ENCODE peak calls at places on chromosomes 4 and X, in nine cellular contexts. S is HL-60, X is endothelial cell, L is neural crest cell, T is A673, R is MM.1S, F is left ventricle myocardium inferior, K is fibroblast of the aortic adventitia, U is A549. Z is an unnamed sample.
A peak's percentile ranks its signal among the peaks of the same experiment; 100 is the strongest.

GRCh38 chr4:179372746-179373145 is 1930.5 kb upstream of the AGA start:
- DNase-seq in S (peak; percentile 37), X (no peak), L (no peak), T (no peak), R (no peak), F (no peak), K (no peak), U (no peak), Z (no peak)

GRCh38 chrX:69152398-69152797 is 12.9 kb downstream of the PJA1 start:
- DNase-seq in S (peak; percentile 40), X (no peak), L (no peak), T (peak; percentile 75), R (no peak), F (no peak), K (no peak), U (peak; percentile 33), Z (no peak)

GRCh38 chrX:151153086-151153485 is 23.3 kb upstream of the GPR50 start:
- DNase-seq in S (no peak), X (peak; percentile 5), L (peak; percentile 15), T (peak; percentile 8), R (no peak), F (no peak), K (peak; percentile 29), U (peak; percentile 25), Z (no peak)

GRCh38 chr4:177051473-177052060 is 258.1 kb upstream of the NEIL3 start:
- DNase-seq in S (peak; percentile 42), X (peak; percentile 38), L (peak; percentile 9), T (peak; percentile 62), R (peak; percentile 69), F (no peak), K (peak; percentile 23), U (peak; percentile 37), Z (peak; percentile 35)

GRCh38 chrX:153828723-153829548 is 1.4 kb downstream of the PDZD4 start:
- DNase-seq in S (no peak), X (no peak), L (no peak), T (no peak), R (no peak), F (no peak), K (no peak), U (peak; percentile 36), Z (peak; percentile 19)

GRCh38 chr4:150874386-150875226 is 140.5 kb downstream of the LRBA start:
- DNase-seq in S (no peak), X (no peak), L (no peak), T (no peak), R (no peak), F (peak; percentile 63), K (peak; percentile 46), U (no peak), Z (no peak)

GRCh38 chr4:47224361-47224760 is 193.0 kb downstream of the GABRB1 start:
- DNase-seq in S (no peak), X (no peak), L (no peak), T (no peak), R (no peak), F (no peak), K (no peak), U (no peak), Z (no peak)

GRCh38 chr4:163448541-163449203 is 24.9 kb downstream of the TKTL2 start:
- DNase-seq in S (no peak), X (no peak), L (no peak), T (peak; percentile 27), R (no peak), F (no peak), K (no peak), U (no peak), Z (no peak)

GRCh38 chrX:38225093-38225492 is 4.4 kb upstream of the SRPX start:
- DNase-seq in S (no peak), X (no peak), L (no peak), T (no peak), R (no peak), F (no peak), K (no peak), U (peak; percentile 15), Z (no peak)

GRCh38 chrX:68920541-68920940 is 91.7 kb downstream of the EFNB1 start:
- DNase-seq in S (no peak), X (no peak), L (no peak), T (no peak), R (no peak), F (no peak), K (peak; percentile 47), U (no peak), Z (no peak)

GRCh38 chrX:134502686-134503085 is 42.7 kb downstream of the HPRT1 start:
- DNase-seq in S (no peak), X (no peak), L (no peak), T (no peak), R (no peak), F (no peak), K (peak; percentile 3), U (no peak), Z (no peak)

GRCh38 chr4:158903472-158904043 is 134.7 kb downstream of the FNIP2 start:
- DNase-seq in S (no peak), X (no peak), L (no peak), T (no peak), R (no peak), F (no peak), K (no peak), U (no peak), Z (no peak)

GRCh38 chr4:42618018-42618417 is 38.9 kb downstream of the ATP8A1 start:
- DNase-seq in S (no peak), X (no peak), L (no peak), T (no peak), R (no peak), F (no peak), K (no peak), U (no peak), Z (no peak)

GRCh38 chr4:111807556-111807955 is 337.7 kb upstream of the FAM241A start:
- DNase-seq in S (no peak), X (no peak), L (no peak), T (no peak), R (no peak), F (no peak), K (no peak), U (no peak), Z (no peak)

GRCh38 chr4:74970577-74970976 is 37.7 kb downstream of the PARM1 start:
- DNase-seq in S (no peak), X (no peak), L (no peak), T (no peak), R (no peak), F (no peak), K (no peak), U (no peak), Z (no peak)

GRCh38 chr4:26344901-26345300 is 24.1 kb downstream of the RBPJ start:
- DNase-seq in S (no peak), X (no peak), L (no peak), T (no peak), R (no peak), F (no peak), K (no peak), U (no peak), Z (no peak)
- TF ChIP-seq CTCF in S (no peak), X (no peak), L (no peak), T (no peak), R (no peak), F (no peak), K (no peak), U (no peak), Z (no peak)

GRCh38 chr4:156981262-156981661 is 9.7 kb upstream of the PDGFC start:
- DNase-seq in S (no peak), X (no peak), L (no peak), T (peak; percentile 81), R (no peak), F (no peak), K (no peak), U (no peak), Z (no peak)

GRCh38 chr4:156977435-156978160 is 6.0 kb upstream of the PDGFC start:
- DNase-seq in S (no peak), X (no peak), L (no peak), T (no peak), R (no peak), F (no peak), K (peak; percentile 77), U (no peak), Z (no peak)

DNA sequence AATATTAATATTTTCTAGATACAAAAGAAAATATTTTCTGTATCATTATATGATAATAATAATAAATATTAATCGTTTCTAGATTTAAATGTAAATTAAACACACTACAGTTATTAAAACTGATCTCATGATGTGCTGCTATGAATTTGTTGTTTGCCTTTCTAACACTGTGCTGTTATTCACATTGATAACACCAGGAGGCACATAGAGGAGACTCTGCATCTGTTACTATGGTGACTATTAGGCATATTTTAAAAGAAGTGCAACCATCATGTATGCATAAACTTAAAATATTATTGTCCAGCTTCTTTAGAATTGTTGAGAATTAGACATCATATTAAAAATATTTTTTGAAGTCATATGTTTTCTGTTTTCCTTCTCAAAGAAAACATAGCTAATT is 11.8 kb upstream of the PDGFC start:
- DNase-seq in S (no peak), X (no peak), L (no peak), T (peak; percentile 55), R (peak; percentile 9), F (no peak), K (peak; percentile 50), U (peak; percentile 16), Z (no peak)
- TF ChIP-seq CTCF in S (no peak), X (peak; percentile 51), L (peak; percentile 57), T (peak; percentile 57), R (peak; percentile 12), F (peak; percentile 41), K (peak; percentile 73), U (no peak), Z (no peak)

DNA sequence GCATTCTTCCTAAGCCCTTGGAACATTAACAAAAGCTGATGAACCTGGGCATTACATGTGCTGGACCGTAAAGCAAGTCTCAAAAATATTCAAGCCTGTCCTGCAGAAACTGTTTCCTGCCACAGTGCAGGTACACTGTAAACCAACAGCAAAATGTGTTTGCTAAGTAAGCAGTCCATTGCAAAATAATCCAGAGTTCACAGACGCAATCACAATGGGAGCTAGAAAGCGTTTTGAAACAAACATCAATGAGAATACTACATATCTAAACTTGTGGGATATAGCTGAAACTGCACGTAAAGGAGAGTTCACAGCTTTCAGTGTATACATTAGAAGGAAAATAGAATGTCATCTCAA is 61.6 kb downstream of the RGS12 start:
- DNase-seq in S (no peak), X (no peak), L (no peak), T (no peak), R (no peak), F (no peak), K (no peak), U (no peak), Z (no peak)
- TF ChIP-seq CTCF in S (no peak), X (no peak), L (no peak), T (no peak), R (no peak), F (no peak), K (no peak), U (no peak), Z (no peak)

DNA sequence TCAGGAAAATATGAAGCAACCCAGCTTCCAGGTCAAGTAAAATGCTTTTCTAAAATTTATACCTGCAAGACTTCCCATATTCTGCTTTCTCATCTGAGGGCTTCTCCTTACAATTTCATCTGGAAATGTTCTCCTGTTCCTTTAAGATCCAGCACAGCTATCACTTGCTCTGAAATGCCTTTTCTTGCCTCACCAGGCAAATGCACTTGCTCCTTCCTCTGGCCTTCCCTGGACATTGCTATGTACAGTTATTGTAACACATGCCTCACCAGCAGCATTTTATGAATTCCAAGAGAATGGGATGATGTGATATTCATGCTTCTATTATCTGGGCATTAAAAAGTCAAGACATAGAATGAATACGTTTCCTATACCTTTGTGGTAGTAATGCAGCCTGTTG is 842.1 kb upstream of the INTU start:
- DNase-seq in S (no peak), X (no peak), L (no peak), T (no peak), R (no peak), F (no peak), K (peak; percentile 64), U (no peak), Z (no peak)
- TF ChIP-seq CTCF in S (no peak), X (no peak), L (no peak), T (no peak), R (no peak), F (peak; percentile 16), K (peak; percentile 38), U (no peak), Z (no peak)

GRCh38 chrX:97897998-97898397 is 1014.3 kb downstream of the RPA4 start:
- DNase-seq in S (no peak), X (no peak), L (no peak), T (no peak), R (no peak), F (no peak), K (no peak), U (no peak), Z (no peak)
- TF ChIP-seq CTCF in S (no peak), X (no peak), L (no peak), T (no peak), R (no peak), F (no peak), K (no peak), U (no peak), Z (no peak)

Z was measured in GM13977.